ENCODE peak calls at places on chromosomes 5 and 9, in four cellular contexts. B is SK-N-SH, E is GM12878, Z is K562. J is an unnamed sample.

GRCh38 chr9:6239694-6240093 is 24.1 kb downstream of the IL33 start:
- DNase-seq in Z (no peak), B (no peak), E (no peak), J (no peak)

GRCh38 chr5:145776886-145777285 is 58.3 kb downstream of the PRELID2 start:
- DNase-seq in E (no peak), Z (no peak), B (no peak), J (no peak)

GRCh38 chr9:134358026-134358967 is 32.0 kb downstream of the RXRA start:
- DNase-seq in B (peak; percentile 74), E (no peak), Z (no peak), J (no peak)

GRCh38 chr9:115757461-115757860 is 396.1 kb upstream of the PAPPA start:
- DNase-seq in E (no peak), Z (no peak), B (no peak), J (no peak)

GRCh38 chr9:109418827-109419226 is 79.3 kb downstream of the PTPN3 start:
- DNase-seq in Z (no peak), B (no peak), E (peak; percentile 74), J (no peak)

GRCh38 chr9:70988551-70988950 is 132.9 kb downstream of the TRPM3 start:
- DNase-seq in Z (no peak), E (no peak), B (no peak), J (no peak)

GRCh38 chr9:82513976-82514735 is 525.6 kb downstream of the SPATA31D1 start:
- DNase-seq in Z (no peak), E (no peak), B (no peak), J (no peak)

GRCh38 chr5:67648201-67648671 is 451.6 kb upstream of the CD180 start:
- DNase-seq in E (no peak), Z (no peak), B (no peak), J (no peak)

GRCh38 chr9:20929276-20929675 is 102.2 kb downstream of the HACD4 start:
- DNase-seq in Z (no peak), B (no peak), E (no peak), J (no peak)

GRCh38 chr9:15370496-15371464 is 51.9 kb upstream of the SNAPC3 start:
- DNase-seq in B (peak; percentile 77), E (no peak), Z (peak; percentile 7), J (no peak)

GRCh38 chr9:134174073-134174449 is 9.7 kb upstream of the RNU6ATAC start:
- DNase-seq in E (no peak), Z (no peak), B (no peak), J (no peak)

GRCh38 chr9:127166651-127167524 is 44.5 kb upstream of the ANGPTL2 start:
- DNase-seq in Z (peak; percentile 70), B (no peak), E (peak; percentile 94), J (no peak)

GRCh38 chr5:105836263-105836662 is 1834.5 kb downstream of the EFNA5 start:
- DNase-seq in B (no peak), Z (no peak), E (no peak), J (no peak)

GRCh38 chr9:81575976-81576375 is 113.4 kb downstream of the TLE1 start:
- DNase-seq in B (no peak), E (no peak), Z (no peak), J (no peak)

GRCh38 chr5:9165567-9165966 is 380.3 kb downstream of the SEMA5A start:
- DNase-seq in B (no peak), Z (no peak), E (no peak), J (no peak)

GRCh38 chr5:177303925-177304391 is 359 bp downstream of the PRELID1 start:
- DNase-seq in Z (peak; percentile 58), B (peak; percentile 48), E (no peak), J (no peak)

GRCh38 chr5:17058438-17058837 is 122.3 kb upstream of the MYO10 start:
- DNase-seq in E (no peak), B (no peak), Z (no peak), J (peak; percentile 71)

GRCh38 chr9:556199-556598 is 285.3 kb upstream of the DMRT1 start:
- DNase-seq in B (no peak), Z (no peak), E (no peak), J (no peak)

GRCh38 chr5:139904566-139905400 is 109.2 kb downstream of the PSD2 start:
- DNase-seq in B (peak; percentile 62), Z (no peak), E (no peak), J (no peak)

GRCh38 chr9:124782661-124783574 is 6.0 kb downstream of the OLFML2A start:
- DNase-seq in B (no peak), Z (no peak), E (no peak), J (no peak)

GRCh38 chr5:66354407-66354806 is 210.3 kb downstream of the SREK1 start:
- DNase-seq in B (no peak), E (no peak), Z (no peak), J (no peak)

GRCh38 chr5:98568336-98568735 is 205.1 kb upstream of the RGMB start:
- DNase-seq in B (no peak), Z (no peak), E (no peak), J (no peak)

GRCh38 chr5:98570010-98570409 is 203.5 kb upstream of the RGMB start:
- DNase-seq in Z (no peak), B (no peak), E (no peak), J (no peak)

GRCh38 chr5:98569288-98569687 is 204.2 kb upstream of the RGMB start:
- DNase-seq in Z (no peak), B (no peak), E (no peak), J (no peak)

GRCh38 chr5:98564836-98565235 is 208.6 kb upstream of the RGMB start:
- DNase-seq in E (no peak), B (no peak), Z (no peak), J (no peak)

GRCh38 chr5:98563885-98564653 is 209.4 kb upstream of the RGMB start:
- DNase-seq in B (no peak), E (no peak), Z (no peak), J (no peak)
- TF ChIP-seq RCOR1 in B (no peak), E (no peak), Z (no peak), J (no peak)

DNA sequence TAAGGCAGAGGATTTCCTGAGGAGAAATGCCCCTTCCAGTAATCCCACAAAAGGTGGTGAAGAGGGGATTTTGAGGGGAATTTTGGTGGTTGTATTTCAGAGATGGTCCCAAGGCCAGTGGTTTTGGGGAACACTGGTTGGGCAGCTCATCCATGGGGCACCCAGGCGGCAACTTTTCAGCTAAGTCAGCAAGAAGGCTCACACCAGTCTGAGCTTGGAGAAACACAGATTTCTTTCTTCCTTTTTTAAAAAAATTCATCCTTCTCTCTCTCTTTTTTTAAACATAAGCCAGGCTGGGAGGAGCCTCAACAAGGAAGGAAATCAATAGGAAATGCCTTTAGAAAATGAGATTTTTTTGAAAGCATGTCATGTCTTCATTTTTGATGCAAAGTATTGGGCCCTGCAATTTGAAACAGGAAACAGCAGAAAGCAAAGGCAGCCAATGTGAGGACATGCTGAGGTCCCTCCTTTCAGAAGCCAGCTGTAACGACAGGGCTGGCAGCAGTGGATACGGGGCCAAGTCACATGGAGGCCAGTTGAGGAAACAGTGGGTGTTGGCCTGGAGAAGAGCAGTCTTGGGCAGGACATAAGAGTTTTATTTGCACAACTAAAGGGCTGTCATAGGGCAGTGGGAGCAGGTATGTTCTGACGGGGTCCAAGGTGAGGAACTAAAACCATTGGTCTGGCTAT is 155.3 kb upstream of the KLF4 start:
- DNase-seq in Z (no peak), B (no peak), E (no peak), J (no peak)
- TF ChIP-seq USF2 in Z (no peak), B (no peak), E (no peak), J (no peak)

GRCh38 chr9:130443456-130443801 is 1.3 kb upstream of the ASS1 start:
- DNase-seq in E (no peak), B (no peak), Z (no peak), J (no peak)

GRCh38 chr9:130445268-130445983 is 665 bp downstream of the ASS1 start:
- DNase-seq in E (no peak), B (no peak), Z (no peak), J (no peak)

GRCh38 chr9:130446111-130446861 is 1.5 kb downstream of the ASS1 start:
- DNase-seq in B (peak; percentile 81), Z (peak; percentile 46), E (no peak), J (no peak)

GRCh38 chr9:130443840-130444492 is 795 bp upstream of the ASS1 start:
- DNase-seq in E (no peak), B (no peak), Z (no peak), J (no peak)

DNA sequence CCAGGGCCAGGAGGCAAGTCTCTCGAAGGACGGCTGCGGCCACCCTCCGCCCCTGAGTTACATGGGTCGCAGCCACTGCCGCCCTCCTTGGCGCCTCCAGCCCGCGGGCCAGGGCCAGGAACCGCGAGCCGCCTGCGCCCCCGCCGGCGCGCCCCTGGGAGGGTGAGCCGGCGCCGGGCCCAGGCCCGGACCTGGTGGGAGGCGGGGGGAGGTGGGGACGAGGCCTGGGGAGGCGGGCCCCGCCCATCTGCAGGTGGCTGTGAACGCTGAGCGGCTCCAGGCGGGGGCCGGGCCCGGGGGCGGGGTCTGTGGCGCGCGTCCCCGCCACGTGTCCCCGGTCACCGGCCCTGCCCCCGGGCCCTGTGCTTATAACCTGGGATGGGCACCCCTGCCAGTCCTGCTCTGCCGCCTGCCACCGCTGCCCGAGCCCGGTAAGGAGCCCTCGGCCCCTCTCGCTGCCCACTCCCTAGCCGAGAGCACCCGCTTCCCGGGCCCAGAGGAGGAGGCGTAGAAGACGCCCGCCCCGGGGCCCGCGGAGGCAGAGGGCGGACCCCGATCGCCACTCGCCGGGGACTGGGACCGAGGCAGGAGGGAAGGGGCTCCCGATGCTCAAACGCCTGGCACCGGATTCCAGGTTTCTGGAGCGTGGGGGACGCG is at the start of gene ASS1:
- DNase-seq in B (no peak), Z (peak; percentile 98), E (no peak), J (peak; percentile 68)
- TF ChIP-seq MAX in B (no peak), Z (peak; percentile 48), E (no peak), J (peak; percentile 58)

GRCh38 chr5:78766412-78766762 is 117.8 kb upstream of the LHFPL2 start:
- DNase-seq in B (no peak), E (no peak), Z (no peak), J (no peak)
- TF ChIP-seq RCOR1 in B (no peak), E (no peak), Z (no peak), J (no peak)

DNA sequence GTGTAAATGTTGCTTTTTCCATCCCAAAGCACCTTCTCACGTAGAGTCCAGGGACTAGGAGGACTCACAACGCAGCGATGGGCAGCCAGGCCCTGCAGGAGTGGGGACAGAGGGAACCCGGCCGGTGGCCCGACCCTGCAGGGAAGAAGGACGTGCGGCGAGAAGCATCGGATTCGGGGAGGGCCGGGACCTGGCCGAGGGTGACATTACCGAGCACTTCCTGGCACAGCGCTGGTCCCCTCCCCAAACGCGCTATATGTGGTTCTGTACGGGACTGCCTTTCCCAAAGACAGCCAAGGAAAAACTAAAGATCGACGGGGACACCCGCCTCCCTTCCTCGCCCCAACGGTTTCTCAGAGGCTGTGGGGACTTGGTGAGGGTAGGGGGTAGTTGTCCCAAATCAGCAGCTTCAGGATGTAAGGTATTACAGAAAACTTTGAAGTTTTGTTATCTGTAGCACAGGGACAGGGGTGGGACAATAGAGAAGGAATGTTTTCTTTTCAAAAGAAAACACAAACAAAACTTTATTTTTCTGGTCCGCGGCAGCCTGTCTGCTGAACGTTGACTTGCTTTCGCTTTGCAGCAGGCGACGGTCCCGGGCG is 887 bp upstream of the MAP3K1 start:
- DNase-seq in E (no peak), B (peak; percentile 71), Z (no peak), J (peak; percentile 22)
- TF ChIP-seq USF2 in E (no peak), B (no peak), Z (no peak), J (no peak)

DNA sequence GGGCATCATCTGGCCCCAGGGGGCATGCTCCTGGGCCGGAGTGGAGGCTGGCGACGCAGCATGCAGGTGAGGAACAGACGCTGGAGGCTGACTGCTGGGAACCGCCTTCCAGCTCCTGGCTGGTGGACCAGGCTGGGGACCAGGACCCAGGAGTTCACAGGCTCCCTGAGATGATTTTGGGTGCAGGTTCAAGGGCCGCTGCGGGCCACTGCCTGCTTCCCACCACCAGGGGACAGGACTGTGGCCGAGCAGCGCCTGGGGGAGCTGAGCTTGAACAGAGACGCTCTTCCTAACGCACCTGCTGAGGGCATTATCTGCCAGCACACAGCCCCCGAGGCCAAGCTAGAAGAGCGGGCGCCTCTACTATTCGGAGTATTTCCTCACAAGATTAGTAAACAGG is 132.1 kb upstream of the RAPGEF1 start:
- DNase-seq in B (no peak), E (no peak), Z (peak; percentile 29), J (no peak)
- TF ChIP-seq MAX in B (no peak), E (no peak), Z (no peak), J (no peak)

J was measured in A549.